ENCODE peak calls at places on chromosomes 1 and 21, in ten cellular contexts. G is tibial artery, K is heart right ventricle, R is choroid plexus epithelial cell, Q is brain microvascular endothelial cell, H is lower lobe of right lung, J is astrocyte of the cerebellum, E is heart left ventricle, D is HFF-Myc, B is pancreas. V is an unnamed sample.

GRCh38 chr1:94884101-94884875 is 42.6 kb downstream of the CNN3 start:
- DNase-seq in G (no peak), K (no peak), R (peak; percentile 73), Q (peak; percentile 61), H (no peak), J (peak; percentile 53), E (no peak), D (peak; percentile 93), B (no peak), V (no peak)

GRCh38 chr1:45769261-45769932 is 18.9 kb upstream of the IPP start:
- DNase-seq in G (no peak), K (no peak), R (peak; percentile 89), Q (peak; percentile 88), H (no peak), J (peak; percentile 78), E (no peak), D (peak; percentile 40), B (no peak), V (peak; percentile 56)

GRCh38 chr1:61274979-61275378 is 192.6 kb downstream of the NFIA start:
- DNase-seq in G (no peak), K (no peak), R (no peak), Q (no peak), H (no peak), J (no peak), E (no peak), D (no peak), B (no peak), V (no peak)

GRCh38 chr1:36083635-36084501 is at the start of gene TEKT2:
- DNase-seq in G (no peak), K (no peak), R (peak; percentile 29), Q (peak; percentile 21), H (no peak), J (no peak), E (no peak), D (no peak), B (peak; percentile 80), V (no peak)

GRCh38 chr1:171898956-171899355 is 57.7 kb downstream of the DNM3 start:
- DNase-seq in G (no peak), K (no peak), R (no peak), Q (no peak), H (no peak), J (no peak), E (no peak), D (no peak), B (no peak), V (no peak)

GRCh38 chr1:231630558-231631205 is 4.1 kb downstream of the DISC1 start:
- DNase-seq in G (no peak), K (no peak), R (peak; percentile 5), Q (no peak), H (no peak), J (no peak), E (no peak), D (no peak), B (no peak), V (peak; percentile 64)

GRCh38 chr1:192577145-192578140 is 1.9 kb downstream of the RGS1 start:
- DNase-seq in G (no peak), K (no peak), R (no peak), Q (no peak), H (no peak), J (no peak), E (no peak), D (no peak), B (no peak), V (no peak)

GRCh38 chr1:67536957-67537646 is 106.9 kb upstream of the SERBP1 start:
- DNase-seq in G (no peak), K (no peak), R (no peak), Q (no peak), H (no peak), J (no peak), E (no peak), D (no peak), B (no peak), V (no peak)

GRCh38 chr21:42818328-42818749 is 61.0 kb downstream of the WDR4 start:
- DNase-seq in G (peak; percentile 58), K (peak; percentile 23), R (peak; percentile 71), Q (peak; percentile 41), H (peak; percentile 78), J (no peak), E (peak; percentile 48), D (no peak), B (peak; percentile 78), V (no peak)

GRCh38 chr1:153540394-153541361 is at the start of gene S100A5:
- DNase-seq in G (no peak), K (no peak), R (no peak), Q (no peak), H (no peak), J (no peak), E (no peak), D (no peak), B (peak; percentile 41), V (no peak)

GRCh38 chr1:154329551-154330131 is 4.3 kb downstream of the ATP8B2 start:
- DNase-seq in G (no peak), K (no peak), R (no peak), Q (no peak), H (no peak), J (no peak), E (no peak), D (no peak), B (no peak), V (no peak)

GRCh38 chr1:65001238-65001792 is 35.0 kb upstream of the JAK1 start:
- DNase-seq in G (peak; percentile 86), K (peak; percentile 89), R (peak; percentile 69), Q (peak; percentile 73), H (peak; percentile 82), J (no peak), E (peak; percentile 91), D (no peak), B (peak; percentile 62), V (peak; percentile 35)

GRCh38 chr1:208170252-208170651 is 73.9 kb downstream of the PLXNA2 start:
- DNase-seq in G (no peak), K (peak; percentile 70), R (no peak), Q (no peak), H (no peak), J (no peak), E (peak; percentile 61), D (no peak), B (peak; percentile 76), V (no peak)

GRCh38 chr21:33374080-33374873 is 28.9 kb upstream of the IFNGR2 start:
- DNase-seq in G (no peak), K (peak; percentile 66), R (peak; percentile 68), Q (peak; percentile 58), H (no peak), J (peak; percentile 28), E (no peak), D (peak; percentile 45), B (no peak), V (no peak)

GRCh38 chr1:240533154-240533780 is 78.7 kb downstream of the GREM2 start:
- DNase-seq in G (no peak), K (no peak), R (no peak), Q (no peak), H (no peak), J (no peak), E (no peak), D (no peak), B (no peak), V (no peak)
- TF ChIP-seq CTCF in G (no peak), K (no peak), R (no peak), Q (no peak), H (no peak), J (no peak), E (no peak), D (no peak), B (no peak), V (no peak)

GRCh38 chr21:41507521-41508414 is at the start of gene TMPRSS2:
- DNase-seq in G (no peak), K (no peak), R (no peak), Q (no peak), H (peak; percentile 88), J (no peak), E (no peak), D (no peak), B (peak; percentile 94), V (no peak)

GRCh38 chr21:41506005-41506404 is 2.0 kb downstream of the TMPRSS2 start:
- DNase-seq in G (no peak), K (no peak), R (no peak), Q (no peak), H (no peak), J (no peak), E (no peak), D (no peak), B (no peak), V (no peak)

GRCh38 chr21:41509206-41509496 is 1.2 kb upstream of the TMPRSS2 start:
- DNase-seq in G (no peak), K (no peak), R (no peak), Q (no peak), H (no peak), J (no peak), E (no peak), D (no peak), B (peak; percentile 36), V (no peak)

GRCh38 chr21:41508415-41509205 is 652 bp upstream of the TMPRSS2 start:
- DNase-seq in G (no peak), K (no peak), R (no peak), Q (no peak), H (no peak), J (no peak), E (no peak), D (no peak), B (no peak), V (no peak)

GRCh38 chr21:41506526-41507520 is 1.1 kb downstream of the TMPRSS2 start:
- DNase-seq in G (no peak), K (no peak), R (no peak), Q (no peak), H (peak; percentile 68), J (no peak), E (no peak), D (no peak), B (peak; percentile 79), V (no peak)
- H3K4me3 ChIP-seq in G (no peak overlapping the region), K (peak overlapping the region; percentile 28), R (no peak overlapping the region), Q (no peak overlapping the region), H (peak overlapping the region; percentile 60), J (peak overlapping the region; percentile 28), E (peak overlapping the region; percentile 28), D (no peak overlapping the region), B (peak overlapping the region; percentile 60), V (no peak overlapping the region)

GRCh38 chr1:22731924-22732522 is 21.4 kb downstream of the EPHB2 start:
- DNase-seq in G (no peak), K (no peak), R (peak; percentile 49), Q (no peak), H (no peak), J (no peak), E (no peak), D (no peak), B (no peak), V (no peak)
- TF ChIP-seq CTCF in G (no peak), K (no peak), R (peak; percentile 72), Q (peak; percentile 73), H (no peak), J (peak; percentile 29), E (peak; percentile 20), D (peak; percentile 57), B (no peak), V (peak; percentile 57)

DNA sequence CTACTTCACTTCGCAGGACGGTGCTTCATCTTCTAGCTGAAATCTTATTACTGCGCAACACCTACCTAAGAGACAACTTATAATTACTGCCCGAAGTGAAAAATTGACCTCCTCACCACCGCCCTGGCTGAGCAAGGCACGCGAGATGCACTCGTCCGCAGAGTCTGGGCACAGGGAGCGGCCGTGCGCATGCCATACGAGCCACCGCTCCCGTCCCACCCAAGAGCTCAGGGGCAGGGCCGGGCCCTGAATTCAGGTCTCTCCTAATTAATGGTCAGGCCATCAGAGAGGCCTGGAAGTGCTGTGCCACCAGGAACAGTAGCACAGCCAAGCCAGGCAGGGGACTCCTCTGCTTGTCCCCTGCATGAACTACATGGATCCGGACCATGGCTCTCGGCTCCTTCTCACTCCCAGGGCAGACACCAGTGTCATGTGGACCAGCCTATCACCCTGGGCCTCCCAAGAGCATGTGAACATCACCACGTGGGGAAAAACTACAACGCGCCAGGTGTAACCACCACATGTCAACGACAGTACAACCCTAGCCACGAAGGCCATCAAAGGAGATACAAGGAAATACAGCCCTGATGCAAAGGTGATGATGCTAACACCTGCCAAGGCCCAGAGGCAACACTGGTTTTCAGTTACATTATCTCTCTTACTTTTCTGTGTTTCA is 11.5 kb downstream of the RIPK4 start:
- DNase-seq in G (no peak), K (no peak), R (no peak), Q (no peak), H (no peak), J (no peak), E (no peak), D (no peak), B (peak; percentile 54), V (no peak)
- H3K4me3 ChIP-seq in G (no peak overlapping the region), K (no peak overlapping the region), R (no peak overlapping the region), Q (no peak overlapping the region), H (no peak overlapping the region), J (no peak overlapping the region), E (no peak overlapping the region), D (no peak overlapping the region), B (no peak overlapping the region), V (no peak overlapping the region)

V was measured in AG09309.